ENCODE peak calls at places on chromosome 12, in nine cellular contexts. X is T follicular helper cell; I is endothelial cell of umbilical vein; P is CD8-positive, alpha-beta T cell; Q is nucleus accumbens; S is NCI-H510A treated with DMSO at 0.1 percent for 48 hours; C is RPMI7951; M is WTC11; R is NCI-H1436. E is an unnamed sample.

GRCh38 chr12:123705935-123706334 is 6.2 kb upstream of the ATP6V0A2 start:
- DNase-seq in P (no peak), I (no peak), Q (no peak), C (peak; percentile 15), S (no peak), R (no peak), X (no peak), M (no peak), E (no peak)

GRCh38 chr12:88145567-88146347 is 3.6 kb downstream of the TMTC3 start:
- DNase-seq in C (no peak), P (no peak), X (no peak), S (no peak), R (no peak), M (no peak), I (no peak), Q (no peak), E (no peak)

GRCh38 chr12:34109390-34109789 is 87.1 kb downstream of the ALG10 start:
- DNase-seq in S (no peak), P (no peak), C (no peak), Q (no peak), X (no peak), M (no peak), I (no peak), R (no peak), E (no peak)

GRCh38 chr12:132454154-132454948 is 35.6 kb upstream of the FBRSL1 start:
- DNase-seq in C (no peak), S (no peak), R (no peak), Q (no peak), I (no peak), P (no peak), M (no peak), X (no peak), E (no peak)

GRCh38 chr12:75850751-75851462 is 180.7 kb downstream of the PHLDA1 start:
- DNase-seq in Q (no peak), S (peak; percentile 45), I (no peak), X (no peak), M (no peak), P (no peak), R (no peak), C (peak; percentile 92), E (no peak)

GRCh38 chr12:89693639-89694202 is 14.9 kb downstream of the ATP2B1 start:
- DNase-seq in P (no peak), M (no peak), Q (no peak), S (no peak), C (peak; percentile 68), I (peak; percentile 28), R (no peak), X (no peak), E (no peak)

GRCh38 chr12:92070054-92070863 is 75.4 kb downstream of the BTG1 start:
- DNase-seq in P (no peak), Q (no peak), S (no peak), I (no peak), M (no peak), C (no peak), X (no peak), R (no peak), E (no peak)

GRCh38 chr12:115375188-115375991 is 691.4 kb upstream of the TBX3 start:
- DNase-seq in I (no peak), Q (no peak), R (no peak), P (no peak), M (no peak), C (peak; percentile 92), X (no peak), S (no peak), E (no peak)

E was measured in occipital lobe.